ENCODE peak calls at places on chromosomes 7 and 10, in five cellular contexts. T, A, Q, G and H are unnamed samples.

GRCh38 chr10:99432047-99432446 is 1.6 kb upstream of the GOT1 start:
- DNase-seq in Q (no peak), G (no peak), A (no peak), T (no peak), H (no peak)

GRCh38 chr10:112225771-112226438 is 42.3 kb upstream of the GPAM start:
- DNase-seq in G (no peak), Q (no peak), T (no peak), A (no peak), H (no peak)

GRCh38 chr7:137880432-137880831 is 33.7 kb upstream of the DGKI start:
- DNase-seq in A (no peak), T (no peak), Q (peak), G (no peak), H (no peak)

GRCh38 chr7:91655656-91656055 is 224.8 kb downstream of the MTERF1 start:
- DNase-seq in A (no peak), G (no peak), Q (no peak), T (no peak), H (no peak)

GRCh38 chr7:12066561-12066960 is 144.5 kb upstream of the TMEM106B start:
- DNase-seq in T (no peak), Q (no peak), G (no peak), A (no peak), H (no peak)

GRCh38 chr10:51156913-51157312 is 82.6 kb downstream of the PRKG1 start:
- DNase-seq in T (no peak), Q (no peak), A (no peak), G (no peak), H (no peak)

GRCh38 chr10:35884657-35885071 is 242.6 kb upstream of the FZD8 start:
- DNase-seq in T (no peak), Q (no peak), A (no peak), G (no peak), H (no peak)

GRCh38 chr7:99363286-99363685 is 11.2 kb upstream of the ARPC1B start:
- DNase-seq in T (no peak), G (no peak), Q (no peak), A (no peak), H (no peak)

GRCh38 chr7:2175514-2175913 is 57.2 kb downstream of the MAD1L1 start:
- DNase-seq in Q (peak), A (no peak), T (no peak), G (no peak), H (peak)

GRCh38 chr10:62044569-62044968 is 143.1 kb downstream of the ARID5B start:
- DNase-seq in A (no peak), Q (no peak), T (no peak), G (no peak), H (no peak)

GRCh38 chr7:13920053-13920697 is 69.3 kb downstream of the ETV1 start:
- DNase-seq in A (no peak), Q (no peak), T (peak), G (no peak), H (no peak)

GRCh38 chr7:57404343-57404966 is 45.5 kb upstream of the ZNF716 start:
- DNase-seq in Q (peak), G (peak), T (no peak), A (no peak), H (no peak)

GRCh38 chr10:15459218-15459617 is 88.1 kb upstream of the FAM171A1 start:
- DNase-seq in G (no peak), T (no peak), A (no peak), Q (no peak), H (no peak)

GRCh38 chr10:132939957-132940790 is 2.2 kb downstream of the CFAP46 start:
- DNase-seq in Q (no peak), G (peak), A (no peak), T (peak), H (no peak)

GRCh38 chr10:132391372-132392020 is 5.5 kb upstream of the PWWP2B start:
- DNase-seq in T (no peak), G (no peak), Q (peak), A (no peak), H (peak)

GRCh38 chr10:30282226-30282625 is 66.9 kb downstream of the MTPAP start:
- DNase-seq in T (no peak), Q (no peak), G (no peak), A (no peak), H (no peak)

GRCh38 chr10:133216776-133217175 is 13.2 kb upstream of the UTF1 start:
- DNase-seq in Q (no peak), G (no peak), T (no peak), A (no peak), H (no peak)

GRCh38 chr10:29607576-29607975 is 27.2 kb downstream of the SVIL start:
- DNase-seq in G (no peak), T (no peak), Q (no peak), A (no peak), H (no peak)

GRCh38 chr7:104267701-104268368 is 60.0 kb upstream of the ORC5 start:
- DNase-seq in G (no peak), T (no peak), A (no peak), Q (no peak), H (no peak)

GRCh38 chr7:130566168-130566897 is 74.4 kb downstream of the MEST start:
- DNase-seq in Q (no peak), T (no peak), G (no peak), A (no peak), H (no peak)

GRCh38 chr7:146700015-146700560 is 583.5 kb downstream of the CNTNAP2 start:
- DNase-seq in T (no peak), A (no peak), G (no peak), Q (no peak), H (no peak)

GRCh38 chr10:79152423-79152817 is 83.7 kb downstream of the ZMIZ1 start:
- DNase-seq in T (no peak), Q (no peak), A (no peak), G (no peak), H (no peak)

GRCh38 chr7:92840309-92840708 is 3.9 kb upstream of the CDK6 start:
- DNase-seq in G (no peak), A (no peak), T (no peak), Q (no peak), H (no peak)

GRCh38 chr7:123599766-123600165 is 1.9 kb upstream of the ASB15 start:
- DNase-seq in Q (no peak), T (no peak), G (no peak), A (no peak), H (no peak)

GRCh38 chr7:23196306-23196705 is 14.5 kb downstream of the NUP42 start:
- DNase-seq in A (no peak), G (no peak), Q (no peak), T (no peak), H (no peak)

GRCh38 chr10:66228887-66229286 is 696.9 kb upstream of the LRRTM3 start:
- DNase-seq in T (no peak), G (no peak), Q (no peak), A (no peak), H (no peak)

GRCh38 chr7:122885583-122886356 is 490 bp downstream of the CADPS2 start:
- DNase-seq in T (peak), Q (peak), G (peak), A (no peak), H (no peak)

GRCh38 chr10:17476073-17476472 is 21.7 kb upstream of the ST8SIA6 start:
- DNase-seq in T (no peak), Q (no peak), A (no peak), G (no peak), H (no peak)

GRCh38 chr10:49282879-49283321 is 16.1 kb upstream of the C10orf71 start:
- DNase-seq in Q (no peak), A (no peak), G (no peak), T (no peak), H (no peak)

GRCh38 chr10:104445359-104445758 is 91.7 kb downstream of the CFAP58 start:
- DNase-seq in A (no peak), T (no peak), Q (no peak), G (no peak), H (no peak)

GRCh38 chr10:104449402-104449801 is 95.8 kb downstream of the CFAP58 start:
- DNase-seq in G (no peak), A (no peak), Q (no peak), T (no peak), H (no peak)

GRCh38 chr10:104447331-104447730 is 93.7 kb downstream of the CFAP58 start:
- DNase-seq in A (no peak), T (no peak), Q (no peak), G (no peak), H (no peak)

GRCh38 chr10:104450490-104450889 is 96.9 kb downstream of the CFAP58 start:
- DNase-seq in G (no peak), Q (no peak), A (no peak), T (no peak), H (no peak)

GRCh38 chr10:104447899-104448298 is 94.3 kb downstream of the CFAP58 start:
- DNase-seq in A (no peak), T (no peak), G (no peak), Q (no peak), H (no peak)
- TF ChIP-seq CTCF in A (no peak), T (no peak), G (no peak), Q (no peak), H (no peak)

DNA sequence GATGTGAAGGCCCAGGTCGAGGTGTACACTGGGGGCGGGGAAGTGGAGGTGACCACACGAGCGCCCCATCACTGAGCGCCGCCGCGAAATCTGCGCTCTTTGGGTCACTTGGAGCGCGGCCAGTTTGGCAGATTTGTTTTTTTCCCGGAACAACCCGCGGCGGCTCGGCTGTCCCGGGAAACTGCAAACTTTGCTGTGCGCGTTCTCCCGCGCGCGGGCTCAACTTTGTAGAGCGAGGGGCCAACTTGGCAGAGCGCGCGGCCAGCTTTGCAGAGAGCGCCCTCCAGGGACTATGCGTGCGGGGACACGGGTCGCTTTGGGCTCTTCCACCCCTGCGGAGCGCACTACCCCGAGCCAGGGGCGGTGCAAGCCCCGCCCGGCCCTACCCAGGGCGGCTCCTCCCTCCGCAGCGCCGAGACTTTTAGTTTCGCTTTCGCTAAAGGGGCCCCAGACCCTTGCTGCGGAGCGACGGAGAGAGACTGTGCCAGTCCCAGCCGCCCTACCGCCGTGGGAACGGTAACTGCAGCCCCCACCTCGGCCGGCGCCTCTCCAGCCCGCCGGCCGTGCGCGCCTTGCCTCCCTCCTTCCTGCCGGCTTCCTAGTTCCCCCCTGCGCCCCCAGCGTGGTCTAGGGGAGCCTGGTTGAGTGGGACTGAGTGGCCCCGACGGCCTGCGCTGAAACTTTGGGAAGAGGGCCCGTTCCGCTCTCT is at the start of gene CASP7:
- DNase-seq in A (peak), T (peak), Q (peak), G (peak), H (peak)
- TF ChIP-seq CTCF in A (no peak), T (peak), Q (no peak), G (no peak), H (no peak)

DNA sequence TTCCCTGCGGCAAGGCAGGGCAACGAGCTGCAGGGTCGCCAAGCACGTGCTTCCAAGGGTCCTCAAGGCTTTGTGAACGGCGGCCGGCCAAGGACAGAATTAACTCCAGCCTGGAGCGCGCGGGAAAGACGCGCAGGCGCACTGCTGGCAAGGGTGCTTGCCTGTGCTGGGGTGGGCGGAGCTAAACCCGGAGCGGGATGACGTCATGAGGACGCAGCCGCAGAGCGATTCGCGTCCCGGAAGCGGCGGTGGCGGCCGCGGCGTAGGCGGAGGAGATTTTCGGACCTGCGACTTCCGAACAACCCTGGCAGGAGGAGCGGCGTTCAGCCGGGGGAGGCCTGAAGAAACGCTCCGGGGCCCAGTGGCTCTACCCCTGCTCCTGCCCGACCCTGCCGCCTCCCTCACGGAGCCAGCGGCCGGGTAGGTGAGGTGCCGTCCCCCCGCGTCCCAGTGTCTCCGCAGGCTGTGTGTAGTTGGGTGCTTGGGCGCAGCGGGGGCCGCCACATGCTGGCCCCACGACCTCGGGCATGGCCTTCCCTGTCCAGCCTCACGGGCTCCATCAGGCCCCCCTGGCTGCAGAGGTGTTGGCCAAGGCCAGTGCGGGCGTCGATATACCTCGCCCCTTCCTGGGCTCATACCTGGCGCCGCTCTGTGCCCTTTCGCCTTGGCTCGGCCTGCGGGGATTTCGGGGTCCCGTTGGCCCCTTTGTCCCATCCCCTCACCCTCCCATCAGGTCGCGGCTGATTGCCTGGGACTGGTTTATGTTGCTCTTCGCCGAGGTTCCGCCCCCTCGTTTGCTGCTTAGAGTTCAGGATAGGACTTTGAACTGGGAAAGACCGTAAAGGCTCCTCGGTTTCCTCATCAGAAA is at the start of gene ZFYVE27:
- DNase-seq in Q (peak), G (peak), T (peak), A (peak), H (peak)
- TF ChIP-seq CTCF in Q (no peak), G (peak), T (peak), A (no peak), H (no peak)

DNA sequence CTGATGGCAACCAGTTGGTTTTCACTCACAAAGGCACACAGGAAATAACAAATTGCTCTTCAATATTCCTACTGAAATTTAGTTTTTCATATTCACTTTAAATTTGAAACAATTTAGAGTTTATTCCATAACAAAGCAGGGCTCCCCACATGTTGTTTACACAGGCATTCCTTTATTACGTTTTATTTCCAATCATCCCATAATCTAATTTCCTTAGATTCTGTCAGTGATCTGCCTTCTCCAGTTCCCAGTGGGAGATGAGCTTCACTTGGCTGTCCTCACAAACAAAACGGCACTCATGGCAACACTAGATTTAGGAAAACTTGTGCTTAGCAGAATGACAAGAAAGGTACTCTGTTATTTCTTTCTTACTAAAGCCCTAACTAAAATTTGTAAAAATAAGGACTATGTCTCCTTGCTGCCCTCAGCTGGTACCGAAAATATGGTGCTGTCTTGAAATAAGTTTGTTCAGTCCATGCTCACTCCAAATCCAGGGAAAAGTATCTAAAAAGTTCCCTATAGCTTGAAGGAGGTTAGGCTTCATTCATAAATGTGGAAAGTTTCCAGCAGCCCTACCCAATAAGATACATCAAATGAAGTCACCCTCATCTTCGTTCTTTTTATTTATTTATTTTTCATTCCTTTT is 23.0 kb downstream of the PHYH start:
- DNase-seq in G (no peak), T (no peak), Q (no peak), A (no peak), H (no peak)
- TF ChIP-seq CTCF in G (no peak), T (no peak), Q (no peak), A (no peak), H (no peak)

GRCh38 chr7:156533420-156533819 is 107.2 kb upstream of the RNF32 start:
- DNase-seq in G (no peak), A (no peak), Q (no peak), T (no peak), H (no peak)
- TF ChIP-seq CTCF in G (no peak), A (no peak), Q (no peak), T (no peak), H (no peak)

GRCh38 chr10:109647627-109648026 is 275.7 kb downstream of the XPNPEP1 start:
- DNase-seq in G (no peak), Q (no peak), T (no peak), A (no peak), H (no peak)
- TF ChIP-seq CTCF in G (no peak), Q (no peak), T (no peak), A (no peak), H (no peak)